ENCODE peak calls at places on chromosomes 1 and 21, in seven cellular contexts. One of them, this sample, is unnamed.

GRCh38 chr1:211520641-211521040 is 28.7 kb upstream of the RD3 start:
- DNase-seq in right cardiac atrium: no peak
- DNase-seq in right lobe of liver: no peak
- DNase-seq in foreskin fibroblast: peak
- DNase-seq in left ventricle myocardium inferior: no peak
- DNase-seq in psoas muscle: no peak
- DNase-seq in adrenal gland: no peak
- DNase-seq in this sample: no peak

GRCh38 chr1:66788231-66788939 is 12.7 kb downstream of the INSL5 start:
- DNase-seq in psoas muscle: no peak
- DNase-seq in right cardiac atrium: no peak
- DNase-seq in left ventricle myocardium inferior: no peak
- DNase-seq in right lobe of liver: no peak
- DNase-seq in foreskin fibroblast: no peak
- DNase-seq in adrenal gland: no peak
- DNase-seq in this sample: no peak

GRCh38 chr1:240888787-240889048 is 276.8 kb upstream of the GREM2 start:
- DNase-seq in adrenal gland: no peak
- DNase-seq in right lobe of liver: no peak
- DNase-seq in foreskin fibroblast: no peak
- DNase-seq in psoas muscle: no peak
- DNase-seq in right cardiac atrium: no peak
- DNase-seq in left ventricle myocardium inferior: no peak
- DNase-seq in this sample: no peak

GRCh38 chr1:61851849-61852692 is 109.8 kb downstream of the PATJ start:
- DNase-seq in adrenal gland: no peak
- DNase-seq in right lobe of liver: no peak
- DNase-seq in left ventricle myocardium inferior: no peak
- DNase-seq in psoas muscle: no peak
- DNase-seq in right cardiac atrium: no peak
- DNase-seq in foreskin fibroblast: peak
- DNase-seq in this sample: no peak

GRCh38 chr1:109827986-109828385 is 64.3 kb upstream of the EPS8L3 start:
- DNase-seq in foreskin fibroblast: no peak
- DNase-seq in right cardiac atrium: no peak
- DNase-seq in right lobe of liver: no peak
- DNase-seq in adrenal gland: no peak
- DNase-seq in left ventricle myocardium inferior: no peak
- DNase-seq in psoas muscle: no peak
- DNase-seq in this sample: no peak

GRCh38 chr1:223712856-223713494 is 636 bp downstream of the CAPN2 start:
- DNase-seq in foreskin fibroblast: peak
- DNase-seq in right lobe of liver: peak
- DNase-seq in adrenal gland: no peak
- DNase-seq in right cardiac atrium: peak
- DNase-seq in psoas muscle: no peak
- DNase-seq in left ventricle myocardium inferior: peak
- DNase-seq in this sample: no peak

GRCh38 chr1:45335732-45336365 is 4.1 kb upstream of the TOE1 start:
- DNase-seq in right cardiac atrium: no peak
- DNase-seq in foreskin fibroblast: no peak
- DNase-seq in left ventricle myocardium inferior: no peak
- DNase-seq in right lobe of liver: no peak
- DNase-seq in adrenal gland: no peak
- DNase-seq in psoas muscle: no peak
- DNase-seq in this sample: no peak

GRCh38 chr1:158227904-158228623 is 26.2 kb upstream of the CD1A start:
- DNase-seq in foreskin fibroblast: no peak
- DNase-seq in adrenal gland: no peak
- DNase-seq in left ventricle myocardium inferior: no peak
- DNase-seq in right lobe of liver: no peak
- DNase-seq in psoas muscle: no peak
- DNase-seq in right cardiac atrium: no peak
- DNase-seq in this sample: no peak

GRCh38 chr21:45615145-45615711 is 28.3 kb upstream of the PCBP3 start:
- DNase-seq in left ventricle myocardium inferior: no peak
- DNase-seq in right cardiac atrium: no peak
- DNase-seq in adrenal gland: no peak
- DNase-seq in right lobe of liver: no peak
- DNase-seq in foreskin fibroblast: no peak
- DNase-seq in psoas muscle: no peak
- DNase-seq in this sample: no peak

GRCh38 chr1:59703918-59704378 is 110.8 kb upstream of the HOOK1 start:
- DNase-seq in foreskin fibroblast: peak
- DNase-seq in adrenal gland: no peak
- DNase-seq in right lobe of liver: no peak
- DNase-seq in psoas muscle: no peak
- DNase-seq in right cardiac atrium: no peak
- DNase-seq in left ventricle myocardium inferior: no peak
- DNase-seq in this sample: no peak

GRCh38 chr1:234726359-234726836 is 116.4 kb upstream of the IRF2BP2 start:
- DNase-seq in adrenal gland: no peak
- DNase-seq in foreskin fibroblast: no peak
- DNase-seq in right lobe of liver: no peak
- DNase-seq in psoas muscle: peak
- DNase-seq in left ventricle myocardium inferior: no peak
- DNase-seq in right cardiac atrium: no peak
- DNase-seq in this sample: no peak

GRCh38 chr1:25897754-25898153 is 8.5 kb downstream of the STMN1 start:
- DNase-seq in right cardiac atrium: no peak
- DNase-seq in psoas muscle: no peak
- DNase-seq in right lobe of liver: no peak
- DNase-seq in adrenal gland: no peak
- DNase-seq in foreskin fibroblast: no peak
- DNase-seq in left ventricle myocardium inferior: no peak
- DNase-seq in this sample: no peak

GRCh38 chr1:180211156-180211859 is 18.8 kb upstream of the LHX4 start:
- DNase-seq in adrenal gland: no peak
- DNase-seq in foreskin fibroblast: no peak
- DNase-seq in right cardiac atrium: no peak
- DNase-seq in psoas muscle: no peak
- DNase-seq in right lobe of liver: no peak
- DNase-seq in left ventricle myocardium inferior: no peak
- DNase-seq in this sample: no peak

GRCh38 chr1:212635141-212635601 is 26.6 kb downstream of the ATF3 start:
- DNase-seq in psoas muscle: no peak
- DNase-seq in right cardiac atrium: no peak
- DNase-seq in left ventricle myocardium inferior: no peak
- DNase-seq in adrenal gland: no peak
- DNase-seq in foreskin fibroblast: peak
- DNase-seq in right lobe of liver: no peak
- DNase-seq in this sample: no peak

GRCh38 chr1:42690477-42691156 is 8.4 kb downstream of the YBX1 start:
- DNase-seq in foreskin fibroblast: no peak
- DNase-seq in adrenal gland: no peak
- DNase-seq in right cardiac atrium: no peak
- DNase-seq in right lobe of liver: no peak
- DNase-seq in left ventricle myocardium inferior: no peak
- DNase-seq in psoas muscle: no peak
- DNase-seq in this sample: no peak

GRCh38 chr1:29583727-29584126 is 347.4 kb downstream of the PTPRU start:
- DNase-seq in foreskin fibroblast: no peak
- DNase-seq in left ventricle myocardium inferior: no peak
- DNase-seq in right lobe of liver: no peak
- DNase-seq in adrenal gland: no peak
- DNase-seq in psoas muscle: no peak
- DNase-seq in right cardiac atrium: no peak
- DNase-seq in this sample: no peak

GRCh38 chr1:64933296-64934070 is 32.9 kb downstream of the JAK1 start:
- DNase-seq in left ventricle myocardium inferior: no peak
- DNase-seq in right cardiac atrium: no peak
- DNase-seq in right lobe of liver: no peak
- DNase-seq in adrenal gland: peak
- DNase-seq in foreskin fibroblast: peak
- DNase-seq in psoas muscle: peak
- DNase-seq in this sample: no peak

GRCh38 chr21:32516729-32517649 is 68.3 kb downstream of the TCP10L start:
- DNase-seq in left ventricle myocardium inferior: no peak
- DNase-seq in right cardiac atrium: no peak
- DNase-seq in psoas muscle: no peak
- DNase-seq in adrenal gland: no peak
- DNase-seq in right lobe of liver: no peak
- DNase-seq in foreskin fibroblast: peak
- DNase-seq in this sample: no peak

GRCh38 chr1:78474092-78474491 is 16.7 kb upstream of the PTGFR start:
- DNase-seq in psoas muscle: no peak
- DNase-seq in right cardiac atrium: no peak
- DNase-seq in left ventricle myocardium inferior: no peak
- DNase-seq in right lobe of liver: no peak
- DNase-seq in foreskin fibroblast: no peak
- DNase-seq in adrenal gland: no peak
- DNase-seq in this sample: no peak

GRCh38 chr1:21232044-21232443 is 55.3 kb upstream of the EIF4G3 start:
- DNase-seq in foreskin fibroblast: peak
- DNase-seq in left ventricle myocardium inferior: no peak
- DNase-seq in adrenal gland: peak
- DNase-seq in right cardiac atrium: peak
- DNase-seq in right lobe of liver: no peak
- DNase-seq in psoas muscle: no peak
- DNase-seq in this sample: no peak

GRCh38 chr1:75470448-75470847 is 140.5 kb downstream of the SLC44A5 start:
- DNase-seq in left ventricle myocardium inferior: no peak
- DNase-seq in adrenal gland: no peak
- DNase-seq in right lobe of liver: no peak
- DNase-seq in psoas muscle: no peak
- DNase-seq in right cardiac atrium: no peak
- DNase-seq in foreskin fibroblast: no peak
- DNase-seq in this sample: no peak

DNA sequence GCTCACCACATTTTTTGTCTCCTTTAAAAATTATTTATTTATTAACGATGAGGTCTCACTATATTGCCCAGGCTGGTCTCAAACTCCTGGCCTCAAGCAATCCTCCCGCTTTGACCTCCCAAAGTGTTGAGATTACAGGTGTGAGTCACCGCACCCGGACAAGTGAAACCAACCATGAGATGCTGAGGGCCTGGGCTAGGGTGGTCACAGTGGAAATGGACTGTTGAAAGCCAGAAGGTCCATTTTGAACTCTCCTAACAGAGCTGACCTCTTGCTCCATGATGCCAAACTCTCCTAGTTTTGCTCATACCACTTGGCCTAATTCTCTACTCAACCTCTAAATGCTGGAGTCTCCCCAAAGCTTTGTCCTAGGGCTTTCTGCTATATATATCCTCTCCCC is 109.1 kb downstream of the SLC45A1 start:
- DNase-seq in foreskin fibroblast: no peak
- DNase-seq in right cardiac atrium: no peak
- DNase-seq in right lobe of liver: no peak
- DNase-seq in adrenal gland: no peak
- DNase-seq in psoas muscle: no peak
- DNase-seq in left ventricle myocardium inferior: no peak
- DNase-seq in this sample: no peak
- H3K4me3 ChIP-seq in foreskin fibroblast: no peak
- H3K4me3 ChIP-seq in right cardiac atrium: no peak
- H3K4me3 ChIP-seq in right lobe of liver: no peak
- H3K4me3 ChIP-seq in adrenal gland: no peak
- H3K4me3 ChIP-seq in psoas muscle: no peak
- H3K4me3 ChIP-seq in left ventricle myocardium inferior: no peak
- H3K4me3 ChIP-seq in this sample: no peak

GRCh38 chr1:150572918-150573647 is 6.3 kb downstream of the MCL1 start:
- DNase-seq in right lobe of liver: no peak
- DNase-seq in psoas muscle: no peak
- DNase-seq in right cardiac atrium: no peak
- DNase-seq in foreskin fibroblast: no peak
- DNase-seq in left ventricle myocardium inferior: no peak
- DNase-seq in adrenal gland: no peak
- DNase-seq in this sample: no peak

GRCh38 chr1:150576367-150576711 is 3.1 kb downstream of the MCL1 start:
- DNase-seq in right lobe of liver: no peak
- DNase-seq in adrenal gland: no peak
- DNase-seq in psoas muscle: no peak
- DNase-seq in left ventricle myocardium inferior: no peak
- DNase-seq in foreskin fibroblast: no peak
- DNase-seq in right cardiac atrium: no peak
- DNase-seq in this sample: no peak

GRCh38 chr1:150575518-150576366 is 3.7 kb downstream of the MCL1 start:
- DNase-seq in adrenal gland: no peak
- DNase-seq in psoas muscle: no peak
- DNase-seq in right lobe of liver: no peak
- DNase-seq in foreskin fibroblast: no peak
- DNase-seq in left ventricle myocardium inferior: no peak
- DNase-seq in right cardiac atrium: no peak
- DNase-seq in this sample: peak

GRCh38 chr1:150575072-150575489 is 4.3 kb downstream of the MCL1 start:
- DNase-seq in adrenal gland: no peak
- DNase-seq in foreskin fibroblast: no peak
- DNase-seq in left ventricle myocardium inferior: no peak
- DNase-seq in psoas muscle: peak
- DNase-seq in right cardiac atrium: no peak
- DNase-seq in right lobe of liver: no peak
- DNase-seq in this sample: no peak

DNA sequence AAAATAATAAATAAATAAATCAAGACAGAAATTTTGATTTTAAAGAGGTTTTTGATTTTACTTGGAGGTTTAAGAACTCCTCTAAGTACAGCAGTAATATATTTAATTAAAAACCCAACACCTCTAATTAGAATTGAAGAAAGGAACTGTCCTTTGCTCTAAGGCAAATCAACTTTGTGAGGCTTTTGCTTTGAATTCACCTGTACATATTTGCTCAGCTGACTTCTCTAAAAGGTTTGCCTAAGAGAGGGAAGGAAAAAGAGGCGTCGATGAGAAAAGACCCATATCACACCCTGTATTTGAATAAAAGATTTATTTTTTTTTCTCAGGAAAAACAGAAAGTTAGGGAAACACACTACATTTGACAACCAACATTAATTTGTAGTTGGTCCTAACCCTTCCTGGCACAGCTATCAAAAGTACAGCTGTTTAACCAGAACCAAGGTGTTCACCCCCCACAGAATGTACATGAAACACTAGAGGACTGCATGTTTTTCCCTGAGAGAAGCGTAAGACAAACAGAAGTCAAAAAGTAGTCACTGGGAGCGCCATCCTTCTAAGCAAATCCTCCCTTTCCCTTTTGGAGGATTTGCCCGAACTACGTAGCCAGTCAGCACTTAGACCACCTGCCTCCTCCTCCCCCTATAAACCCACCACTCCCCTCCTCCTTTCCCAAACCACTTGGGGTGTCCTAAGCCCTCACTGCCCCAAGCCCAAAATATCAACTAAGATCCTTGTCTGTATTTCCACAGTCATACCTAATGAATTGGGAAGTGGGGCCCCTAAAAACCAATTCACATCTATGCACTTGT is 4.9 kb downstream of the MCL1 start:
- DNase-seq in left ventricle myocardium inferior: no peak
- DNase-seq in foreskin fibroblast: no peak
- DNase-seq in right lobe of liver: no peak
- DNase-seq in psoas muscle: no peak
- DNase-seq in right cardiac atrium: no peak
- DNase-seq in adrenal gland: no peak
- DNase-seq in this sample: peak
- H3K4me3 ChIP-seq in left ventricle myocardium inferior: peak
- H3K4me3 ChIP-seq in foreskin fibroblast: peak
- H3K4me3 ChIP-seq in right lobe of liver: peak
- H3K4me3 ChIP-seq in psoas muscle: peak
- H3K4me3 ChIP-seq in right cardiac atrium: peak
- H3K4me3 ChIP-seq in adrenal gland: no peak
- H3K4me3 ChIP-seq in this sample: peak

GRCh38 chr21:38824124-38824822 is 18.5 kb downstream of the ETS2 start:
- DNase-seq in adrenal gland: no peak
- DNase-seq in left ventricle myocardium inferior: no peak
- DNase-seq in right lobe of liver: peak
- DNase-seq in foreskin fibroblast: peak
- DNase-seq in psoas muscle: no peak
- DNase-seq in right cardiac atrium: no peak
- DNase-seq in this sample: no peak
- H3K4me3 ChIP-seq in adrenal gland: no peak
- H3K4me3 ChIP-seq in left ventricle myocardium inferior: peak
- H3K4me3 ChIP-seq in right lobe of liver: no peak
- H3K4me3 ChIP-seq in foreskin fibroblast: no peak
- H3K4me3 ChIP-seq in psoas muscle: no peak
- H3K4me3 ChIP-seq in right cardiac atrium: no peak
- H3K4me3 ChIP-seq in this sample: no peak

GRCh38 chr1:47182681-47183235 is 7.1 kb downstream of the PDZK1IP1 start:
- DNase-seq in left ventricle myocardium inferior: no peak
- DNase-seq in psoas muscle: no peak
- DNase-seq in adrenal gland: no peak
- DNase-seq in right lobe of liver: no peak
- DNase-seq in foreskin fibroblast: no peak
- DNase-seq in right cardiac atrium: no peak
- DNase-seq in this sample: no peak
- H3K4me3 ChIP-seq in left ventricle myocardium inferior: no peak
- H3K4me3 ChIP-seq in psoas muscle: no peak
- H3K4me3 ChIP-seq in adrenal gland: no peak
- H3K4me3 ChIP-seq in right lobe of liver: no peak
- H3K4me3 ChIP-seq in foreskin fibroblast: no peak
- H3K4me3 ChIP-seq in right cardiac atrium: no peak
- H3K4me3 ChIP-seq in this sample: no peak